ENCODE peak calls at places on chromosomes 4 and X, in ten cellular contexts. F is tibial artery, L is neural progenitor cell, V is cardiac fibroblast, A is sigmoid colon, E is lower lobe of right lung, C is pancreas, I is coronary artery, Q is HFFc6, Y is ascending aorta. D is an unnamed sample.

GRCh38 chr4:183175631-183176232 is 76.7 kb downstream of the WWC2 start:
- DNase-seq in Q (peak; percentile 50), L (no peak), I (no peak), Y (no peak), E (no peak), C (no peak), V (peak; percentile 59), A (no peak), F (no peak), D (no peak)

GRCh38 chr4:106691749-106692148 is 323.2 kb upstream of the GIMD1 start:
- DNase-seq in Q (no peak), V (peak; percentile 43), A (no peak), I (no peak), F (no peak), L (peak; percentile 20), C (no peak), Y (no peak), E (no peak), D (no peak)

GRCh38 chr4:55468724-55469123 is 73.0 kb downstream of the TMEM165 start:
- DNase-seq in C (no peak), I (no peak), F (no peak), L (no peak), Y (no peak), V (peak; percentile 75), Q (peak; percentile 52), E (no peak), A (no peak), D (no peak)

GRCh38 chrX:120840826-120841225 is 34.8 kb downstream of the CT47B1 start:
- DNase-seq in Y (no peak), I (no peak), F (no peak), V (peak; percentile 78), A (no peak), E (no peak), C (no peak), Q (peak; percentile 78), L (no peak), D (no peak)

GRCh38 chrX:42930951-42931350 is 153.0 kb upstream of the PPP1R2C start:
- DNase-seq in E (no peak), L (no peak), Y (no peak), A (no peak), C (no peak), I (no peak), V (no peak), Q (no peak), F (no peak), D (no peak)

GRCh38 chr4:93394488-93395185 is 433.9 kb upstream of the ATOH1 start:
- DNase-seq in L (no peak), I (no peak), Q (no peak), E (no peak), Y (no peak), C (no peak), F (no peak), A (no peak), V (peak; percentile 0), D (no peak)

GRCh38 chr4:86944964-86945781 is 10.4 kb downstream of the AFF1 start:
- DNase-seq in C (no peak), E (no peak), I (no peak), Y (no peak), V (no peak), A (no peak), L (no peak), Q (no peak), F (no peak), D (no peak)

GRCh38 chrX:39309721-39310152 is 508.5 kb downstream of the MID1IP1 start:
- DNase-seq in I (no peak), Y (no peak), V (peak; percentile 5), E (no peak), L (no peak), F (no peak), Q (no peak), A (no peak), C (no peak), D (no peak)

GRCh38 chr4:5976431-5976830 is 41.8 kb downstream of the C4orf50 start:
- DNase-seq in Y (no peak), Q (no peak), E (no peak), F (peak; percentile 2), A (peak; percentile 39), V (no peak), L (no peak), I (peak; percentile 33), C (no peak), D (no peak)

GRCh38 chr4:25308266-25308665 is 4.3 kb upstream of the ZCCHC4 start:
- DNase-seq in A (no peak), C (no peak), E (no peak), V (peak; percentile 12), Y (no peak), Q (no peak), I (no peak), F (no peak), L (no peak), D (no peak)

GRCh38 chrX:27671234-27671633 is 81.1 kb downstream of the DCAF8L2 start:
- DNase-seq in Y (no peak), E (no peak), Q (no peak), L (no peak), C (no peak), I (no peak), F (no peak), A (no peak), V (no peak), D (no peak)

GRCh38 chr4:60884545-60884944 is 315.6 kb upstream of the ADGRL3 start:
- DNase-seq in C (no peak), F (no peak), Q (no peak), V (peak; percentile 13), L (no peak), E (no peak), A (no peak), I (no peak), Y (no peak), D (no peak)

GRCh38 chr4:139933541-139933940 is 220.4 kb downstream of the MAML3 start:
- DNase-seq in E (no peak), V (no peak), L (no peak), F (no peak), A (no peak), Y (no peak), C (peak; percentile 52), Q (no peak), I (no peak), D (no peak)

GRCh38 chr4:132071815-132072214 is 1077.3 kb upstream of the PCDH10 start:
- DNase-seq in V (peak; percentile 50), Q (peak; percentile 27), F (no peak), Y (no peak), C (no peak), L (no peak), E (no peak), A (no peak), I (no peak), D (no peak)

GRCh38 chr4:156749791-156750403 is 221.7 kb downstream of the PDGFC start:
- DNase-seq in Y (no peak), Q (peak; percentile 40), C (no peak), L (no peak), I (no peak), A (no peak), F (no peak), E (no peak), V (peak; percentile 52), D (no peak)

GRCh38 chr4:24736066-24736465 is 59.3 kb upstream of the SOD3 start:
- DNase-seq in C (no peak), A (no peak), V (peak; percentile 53), I (no peak), L (peak; percentile 34), Q (peak; percentile 22), E (peak; percentile 52), F (no peak), Y (no peak), D (no peak)

GRCh38 chr4:69617083-69617694 is 22.3 kb downstream of the UGT2A2 start:
- DNase-seq in E (no peak), A (no peak), C (no peak), Q (peak; percentile 2), F (no peak), I (no peak), L (peak; percentile 65), Y (no peak), V (peak; percentile 54), D (no peak)

GRCh38 chrX:131830400-131831184 is 192.5 kb upstream of the STK26 start:
- DNase-seq in L (peak; percentile 88), Q (peak; percentile 25), E (peak; percentile 67), A (peak; percentile 82), I (peak; percentile 81), Y (no peak), V (peak; percentile 88), C (peak; percentile 86), F (peak; percentile 46), D (peak; percentile 87)

GRCh38 chrX:23884427-23885024 is 23.2 kb downstream of the APOO start:
- DNase-seq in Q (peak; percentile 32), E (no peak), Y (no peak), A (no peak), F (no peak), V (peak; percentile 80), I (no peak), C (no peak), L (no peak), D (no peak)

GRCh38 chrX:151722241-151722846 is 6.5 kb downstream of the FATE1 start:
- DNase-seq in Y (no peak), I (no peak), V (no peak), Q (no peak), E (no peak), A (peak; percentile 58), L (peak; percentile 72), C (peak; percentile 28), F (no peak), D (no peak)
- TF ChIP-seq CTCF in Y (no peak), I (no peak), V (no peak), Q (no peak), E (no peak), A (no peak), L (peak; percentile 60), C (peak; percentile 23), F (no peak), D (peak; percentile 22)

DNA sequence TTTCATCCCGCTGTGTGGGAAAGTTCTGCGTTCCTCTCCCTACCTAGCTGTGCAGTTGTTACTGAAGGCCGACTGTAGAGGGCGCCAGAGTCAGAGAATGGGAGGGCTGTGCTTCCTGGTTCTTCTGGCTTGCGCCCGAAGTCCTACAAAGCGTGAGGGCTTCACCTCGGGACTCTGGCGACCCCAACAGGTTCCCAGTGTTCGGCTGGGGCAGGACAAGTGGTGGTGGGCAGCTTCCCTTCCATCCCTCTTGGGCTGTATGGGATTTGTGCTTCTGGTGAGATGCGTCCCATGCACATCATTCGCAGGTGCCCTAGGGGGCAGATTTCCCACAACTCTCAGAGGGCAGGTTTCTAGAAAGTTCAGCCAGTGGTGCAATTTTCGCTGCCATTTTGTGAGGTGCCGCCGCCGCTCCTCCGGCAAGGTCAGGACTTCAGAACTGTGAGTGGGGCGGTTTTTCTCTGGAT is 27.3 kb downstream of the CT45A3 start:
- DNase-seq in Y (no peak), F (no peak), V (peak; percentile 0), L (peak; percentile 5), Q (no peak), I (no peak), C (no peak), E (no peak), A (no peak), D (peak; percentile 68)
- TF ChIP-seq CTCF in Y (peak; percentile 6), F (peak; percentile 4), V (peak; percentile 8), L (peak; percentile 28), Q (peak; percentile 70), I (no peak), C (no peak), E (peak; percentile 34), A (no peak), D (peak; percentile 74)

GRCh38 chr4:155672342-155672741 is 5.7 kb downstream of the GUCY1A1 start:
- DNase-seq in A (no peak), E (no peak), Q (no peak), Y (no peak), V (no peak), L (no peak), C (no peak), F (no peak), I (no peak), D (no peak)
- TF ChIP-seq CTCF in A (no peak), E (no peak), Q (no peak), Y (no peak), V (no peak), L (no peak), C (no peak), F (no peak), I (no peak), D (no peak)

GRCh38 chr4:4677825-4678522 is 136.1 kb upstream of the STX18 start:
- DNase-seq in Y (no peak), L (peak; percentile 68), A (no peak), I (no peak), F (peak; percentile 33), Q (peak; percentile 35), E (no peak), C (no peak), V (peak; percentile 42), D (no peak)
- TF ChIP-seq CTCF in Y (no peak), L (peak; percentile 81), A (no peak), I (no peak), F (peak; percentile 32), Q (peak; percentile 87), E (peak; percentile 32), C (no peak), V (peak; percentile 67), D (peak; percentile 79)